ENCODE peak calls at places on chromosomes 1 and 21, in eight cellular contexts. One of them, this sample, is unnamed.

GRCh38 chr1:118084400-118084799 is 100.6 kb downstream of the SPAG17 start:
- DNase-seq in heart left ventricle: no peak
- DNase-seq in putamen: no peak
- DNase-seq in activated T-cell treated with anti-CD3 and anti-CD28 coated beads, Interleukin-2, amount 50 U/mL, for 72 hours: no peak
- DNase-seq in activated naive CD4-positive, alpha-beta T cell: no peak
- DNase-seq in mammary epithelial cell: no peak
- DNase-seq in AG09319: no peak
- DNase-seq in body of pancreas: no peak
- DNase-seq in this sample: no peak

GRCh38 chr1:56409112-56409691 is 170.2 kb downstream of the PLPP3 start:
- DNase-seq in heart left ventricle: no peak
- DNase-seq in putamen: no peak
- DNase-seq in activated T-cell treated with anti-CD3 and anti-CD28 coated beads, Interleukin-2, amount 50 U/mL, for 72 hours: peak
- DNase-seq in activated naive CD4-positive, alpha-beta T cell: no peak
- DNase-seq in mammary epithelial cell: peak
- DNase-seq in AG09319: no peak
- DNase-seq in body of pancreas: peak
- DNase-seq in this sample: no peak

GRCh38 chr1:157490337-157491165 is 61.8 kb downstream of the FCRL5 start:
- DNase-seq in heart left ventricle: peak
- DNase-seq in putamen: no peak
- DNase-seq in activated T-cell treated with anti-CD3 and anti-CD28 coated beads, Interleukin-2, amount 50 U/mL, for 72 hours: peak
- DNase-seq in activated naive CD4-positive, alpha-beta T cell: peak
- DNase-seq in mammary epithelial cell: peak
- DNase-seq in AG09319: peak
- DNase-seq in body of pancreas: peak
- DNase-seq in this sample: no peak

GRCh38 chr1:107016376-107016978 is 40.0 kb upstream of the PRMT6 start:
- DNase-seq in heart left ventricle: no peak
- DNase-seq in putamen: no peak
- DNase-seq in activated T-cell treated with anti-CD3 and anti-CD28 coated beads, Interleukin-2, amount 50 U/mL, for 72 hours: no peak
- DNase-seq in activated naive CD4-positive, alpha-beta T cell: no peak
- DNase-seq in mammary epithelial cell: no peak
- DNase-seq in AG09319: no peak
- DNase-seq in body of pancreas: no peak
- DNase-seq in this sample: no peak

GRCh38 chr1:38151399-38151798 is 104.8 kb upstream of the POU3F1 start:
- DNase-seq in heart left ventricle: no peak
- DNase-seq in putamen: no peak
- DNase-seq in activated T-cell treated with anti-CD3 and anti-CD28 coated beads, Interleukin-2, amount 50 U/mL, for 72 hours: no peak
- DNase-seq in activated naive CD4-positive, alpha-beta T cell: no peak
- DNase-seq in mammary epithelial cell: no peak
- DNase-seq in AG09319: no peak
- DNase-seq in body of pancreas: no peak
- DNase-seq in this sample: no peak

GRCh38 chr1:44696789-44697188 is 22.3 kb downstream of the ARMH1 start:
- DNase-seq in heart left ventricle: no peak
- DNase-seq in putamen: no peak
- DNase-seq in activated T-cell treated with anti-CD3 and anti-CD28 coated beads, Interleukin-2, amount 50 U/mL, for 72 hours: peak
- DNase-seq in activated naive CD4-positive, alpha-beta T cell: peak
- DNase-seq in mammary epithelial cell: no peak
- DNase-seq in AG09319: no peak
- DNase-seq in body of pancreas: no peak
- DNase-seq in this sample: no peak

GRCh38 chr1:20640183-20640597 is 6.9 kb downstream of the PINK1 start:
- DNase-seq in heart left ventricle: no peak
- DNase-seq in putamen: no peak
- DNase-seq in activated T-cell treated with anti-CD3 and anti-CD28 coated beads, Interleukin-2, amount 50 U/mL, for 72 hours: peak
- DNase-seq in activated naive CD4-positive, alpha-beta T cell: peak
- DNase-seq in mammary epithelial cell: peak
- DNase-seq in AG09319: no peak
- DNase-seq in body of pancreas: peak
- DNase-seq in this sample: peak

GRCh38 chr1:93288558-93288957 is 57.1 kb upstream of the DR1 start:
- DNase-seq in heart left ventricle: no peak
- DNase-seq in putamen: no peak
- DNase-seq in activated T-cell treated with anti-CD3 and anti-CD28 coated beads, Interleukin-2, amount 50 U/mL, for 72 hours: no peak
- DNase-seq in activated naive CD4-positive, alpha-beta T cell: no peak
- DNase-seq in mammary epithelial cell: no peak
- DNase-seq in AG09319: no peak
- DNase-seq in body of pancreas: no peak
- DNase-seq in this sample: no peak

GRCh38 chr1:59083946-59084865 is 212.7 kb upstream of the FGGY start:
- DNase-seq in heart left ventricle: peak
- DNase-seq in putamen: no peak
- DNase-seq in activated T-cell treated with anti-CD3 and anti-CD28 coated beads, Interleukin-2, amount 50 U/mL, for 72 hours: no peak
- DNase-seq in activated naive CD4-positive, alpha-beta T cell: no peak
- DNase-seq in mammary epithelial cell: peak
- DNase-seq in AG09319: no peak
- DNase-seq in body of pancreas: peak
- DNase-seq in this sample: no peak

GRCh38 chr1:219126267-219126862 is 47.3 kb upstream of the LYPLAL1 start:
- DNase-seq in heart left ventricle: no peak
- DNase-seq in putamen: no peak
- DNase-seq in activated T-cell treated with anti-CD3 and anti-CD28 coated beads, Interleukin-2, amount 50 U/mL, for 72 hours: no peak
- DNase-seq in activated naive CD4-positive, alpha-beta T cell: no peak
- DNase-seq in mammary epithelial cell: no peak
- DNase-seq in AG09319: no peak
- DNase-seq in body of pancreas: no peak
- DNase-seq in this sample: no peak

GRCh38 chr1:206685256-206685748 is 597 bp downstream of the MAPKAPK2 start:
- DNase-seq in heart left ventricle: no peak
- DNase-seq in putamen: no peak
- DNase-seq in activated T-cell treated with anti-CD3 and anti-CD28 coated beads, Interleukin-2, amount 50 U/mL, for 72 hours: peak
- DNase-seq in activated naive CD4-positive, alpha-beta T cell: no peak
- DNase-seq in mammary epithelial cell: no peak
- DNase-seq in AG09319: no peak
- DNase-seq in body of pancreas: peak
- DNase-seq in this sample: no peak

GRCh38 chr1:13682443-13682842 is 17.5 kb upstream of the PRDM2 start:
- DNase-seq in heart left ventricle: no peak
- DNase-seq in putamen: no peak
- DNase-seq in activated T-cell treated with anti-CD3 and anti-CD28 coated beads, Interleukin-2, amount 50 U/mL, for 72 hours: no peak
- DNase-seq in activated naive CD4-positive, alpha-beta T cell: no peak
- DNase-seq in mammary epithelial cell: no peak
- DNase-seq in AG09319: no peak
- DNase-seq in body of pancreas: no peak
- DNase-seq in this sample: no peak

GRCh38 chr1:201397675-201398074 is 1.4 kb downstream of the LAD1 start:
- DNase-seq in heart left ventricle: no peak
- DNase-seq in putamen: no peak
- DNase-seq in activated T-cell treated with anti-CD3 and anti-CD28 coated beads, Interleukin-2, amount 50 U/mL, for 72 hours: no peak
- DNase-seq in activated naive CD4-positive, alpha-beta T cell: no peak
- DNase-seq in mammary epithelial cell: peak
- DNase-seq in AG09319: no peak
- DNase-seq in body of pancreas: peak
- DNase-seq in this sample: no peak

GRCh38 chr1:5575396-5576110 is 416.7 kb downstream of the NPHP4 start:
- DNase-seq in heart left ventricle: no peak
- DNase-seq in putamen: no peak
- DNase-seq in activated T-cell treated with anti-CD3 and anti-CD28 coated beads, Interleukin-2, amount 50 U/mL, for 72 hours: no peak
- DNase-seq in activated naive CD4-positive, alpha-beta T cell: no peak
- DNase-seq in mammary epithelial cell: no peak
- DNase-seq in AG09319: no peak
- DNase-seq in body of pancreas: no peak
- DNase-seq in this sample: no peak

GRCh38 chr1:93749894-93750301 is 68.3 kb upstream of the BCAR3 start:
- DNase-seq in heart left ventricle: no peak
- DNase-seq in putamen: no peak
- DNase-seq in activated T-cell treated with anti-CD3 and anti-CD28 coated beads, Interleukin-2, amount 50 U/mL, for 72 hours: no peak
- DNase-seq in activated naive CD4-positive, alpha-beta T cell: no peak
- DNase-seq in mammary epithelial cell: no peak
- DNase-seq in AG09319: no peak
- DNase-seq in body of pancreas: no peak
- DNase-seq in this sample: no peak

GRCh38 chr21:45833437-45833836 is 148.1 kb upstream of the COL6A1 start:
- DNase-seq in heart left ventricle: peak
- DNase-seq in putamen: peak
- DNase-seq in activated T-cell treated with anti-CD3 and anti-CD28 coated beads, Interleukin-2, amount 50 U/mL, for 72 hours: no peak
- DNase-seq in activated naive CD4-positive, alpha-beta T cell: no peak
- DNase-seq in mammary epithelial cell: no peak
- DNase-seq in AG09319: no peak
- DNase-seq in body of pancreas: no peak
- DNase-seq in this sample: no peak

GRCh38 chr1:110746644-110747259 is 72.0 kb upstream of the KCNA3 start:
- DNase-seq in heart left ventricle: peak
- DNase-seq in putamen: no peak
- DNase-seq in activated T-cell treated with anti-CD3 and anti-CD28 coated beads, Interleukin-2, amount 50 U/mL, for 72 hours: peak
- DNase-seq in activated naive CD4-positive, alpha-beta T cell: peak
- DNase-seq in mammary epithelial cell: peak
- DNase-seq in AG09319: no peak
- DNase-seq in body of pancreas: peak
- DNase-seq in this sample: no peak

GRCh38 chr1:179743679-179744400 is 749 bp downstream of the FAM163A start:
- DNase-seq in heart left ventricle: no peak
- DNase-seq in putamen: no peak
- DNase-seq in activated T-cell treated with anti-CD3 and anti-CD28 coated beads, Interleukin-2, amount 50 U/mL, for 72 hours: no peak
- DNase-seq in activated naive CD4-positive, alpha-beta T cell: no peak
- DNase-seq in mammary epithelial cell: no peak
- DNase-seq in AG09319: no peak
- DNase-seq in body of pancreas: no peak
- DNase-seq in this sample: no peak

GRCh38 chr1:54229281-54229891 is 29.4 kb downstream of the MRPL37 start:
- DNase-seq in heart left ventricle: no peak
- DNase-seq in putamen: no peak
- DNase-seq in activated T-cell treated with anti-CD3 and anti-CD28 coated beads, Interleukin-2, amount 50 U/mL, for 72 hours: peak
- DNase-seq in activated naive CD4-positive, alpha-beta T cell: no peak
- DNase-seq in mammary epithelial cell: peak
- DNase-seq in AG09319: no peak
- DNase-seq in body of pancreas: peak
- DNase-seq in this sample: no peak

GRCh38 chr1:187617776-187618175 is 789.0 kb downstream of the PLA2G4A start:
- DNase-seq in heart left ventricle: no peak
- DNase-seq in putamen: no peak
- DNase-seq in activated T-cell treated with anti-CD3 and anti-CD28 coated beads, Interleukin-2, amount 50 U/mL, for 72 hours: no peak
- DNase-seq in activated naive CD4-positive, alpha-beta T cell: no peak
- DNase-seq in mammary epithelial cell: no peak
- DNase-seq in AG09319: no peak
- DNase-seq in body of pancreas: no peak
- DNase-seq in this sample: no peak

GRCh38 chr21:45880097-45881068 is 101.2 kb upstream of the COL6A1 start:
- DNase-seq in heart left ventricle: peak
- DNase-seq in putamen: peak
- DNase-seq in activated T-cell treated with anti-CD3 and anti-CD28 coated beads, Interleukin-2, amount 50 U/mL, for 72 hours: peak
- DNase-seq in activated naive CD4-positive, alpha-beta T cell: peak
- DNase-seq in mammary epithelial cell: peak
- DNase-seq in AG09319: no peak
- DNase-seq in body of pancreas: peak
- DNase-seq in this sample: no peak

GRCh38 chr1:5995871-5996630 is 3.8 kb upstream of the NPHP4 start:
- DNase-seq in heart left ventricle: no peak
- DNase-seq in putamen: no peak
- DNase-seq in activated T-cell treated with anti-CD3 and anti-CD28 coated beads, Interleukin-2, amount 50 U/mL, for 72 hours: no peak
- DNase-seq in activated naive CD4-positive, alpha-beta T cell: no peak
- DNase-seq in mammary epithelial cell: no peak
- DNase-seq in AG09319: no peak
- DNase-seq in body of pancreas: no peak
- DNase-seq in this sample: no peak

GRCh38 chr1:154791292-154792278 is 78.5 kb downstream of the KCNN3 start:
- DNase-seq in heart left ventricle: no peak
- DNase-seq in putamen: no peak
- DNase-seq in activated T-cell treated with anti-CD3 and anti-CD28 coated beads, Interleukin-2, amount 50 U/mL, for 72 hours: peak
- DNase-seq in activated naive CD4-positive, alpha-beta T cell: peak
- DNase-seq in mammary epithelial cell: peak
- DNase-seq in AG09319: no peak
- DNase-seq in body of pancreas: no peak
- DNase-seq in this sample: no peak

GRCh38 chr1:208929575-208929974 is 653.9 kb upstream of the CAMK1G start:
- DNase-seq in heart left ventricle: no peak
- DNase-seq in putamen: no peak
- DNase-seq in activated T-cell treated with anti-CD3 and anti-CD28 coated beads, Interleukin-2, amount 50 U/mL, for 72 hours: no peak
- DNase-seq in activated naive CD4-positive, alpha-beta T cell: no peak
- DNase-seq in mammary epithelial cell: peak
- DNase-seq in AG09319: no peak
- DNase-seq in body of pancreas: no peak
- DNase-seq in this sample: no peak

GRCh38 chr21:42373181-42373907 is 7.0 kb upstream of the TFF1 start:
- DNase-seq in heart left ventricle: no peak
- DNase-seq in putamen: no peak
- DNase-seq in activated T-cell treated with anti-CD3 and anti-CD28 coated beads, Interleukin-2, amount 50 U/mL, for 72 hours: peak
- DNase-seq in activated naive CD4-positive, alpha-beta T cell: no peak
- DNase-seq in mammary epithelial cell: no peak
- DNase-seq in AG09319: no peak
- DNase-seq in body of pancreas: no peak
- DNase-seq in this sample: no peak

GRCh38 chr21:16377857-16378256 is 648.1 kb downstream of the USP25 start:
- DNase-seq in heart left ventricle: no peak
- DNase-seq in putamen: no peak
- DNase-seq in activated T-cell treated with anti-CD3 and anti-CD28 coated beads, Interleukin-2, amount 50 U/mL, for 72 hours: no peak
- DNase-seq in activated naive CD4-positive, alpha-beta T cell: no peak
- DNase-seq in mammary epithelial cell: no peak
- DNase-seq in AG09319: no peak
- DNase-seq in body of pancreas: no peak
- DNase-seq in this sample: no peak

GRCh38 chr1:68128157-68128556 is 77.7 kb upstream of the DIRAS3 start:
- DNase-seq in heart left ventricle: no peak
- DNase-seq in putamen: no peak
- DNase-seq in activated T-cell treated with anti-CD3 and anti-CD28 coated beads, Interleukin-2, amount 50 U/mL, for 72 hours: no peak
- DNase-seq in activated naive CD4-positive, alpha-beta T cell: no peak
- DNase-seq in mammary epithelial cell: peak
- DNase-seq in AG09319: no peak
- DNase-seq in body of pancreas: no peak
- DNase-seq in this sample: no peak

GRCh38 chr1:77825356-77825709 is 45.9 kb downstream of the MIGA1 start:
- DNase-seq in heart left ventricle: no peak
- DNase-seq in putamen: peak
- DNase-seq in activated T-cell treated with anti-CD3 and anti-CD28 coated beads, Interleukin-2, amount 50 U/mL, for 72 hours: peak
- DNase-seq in activated naive CD4-positive, alpha-beta T cell: no peak
- DNase-seq in mammary epithelial cell: peak
- DNase-seq in AG09319: no peak
- DNase-seq in body of pancreas: peak
- DNase-seq in this sample: no peak

GRCh38 chr1:91885716-91886506 is at the start of gene TGFBR3:
- DNase-seq in heart left ventricle: peak
- DNase-seq in putamen: peak
- DNase-seq in activated T-cell treated with anti-CD3 and anti-CD28 coated beads, Interleukin-2, amount 50 U/mL, for 72 hours: peak
- DNase-seq in activated naive CD4-positive, alpha-beta T cell: peak
- DNase-seq in mammary epithelial cell: peak
- DNase-seq in AG09319: peak
- DNase-seq in body of pancreas: peak
- DNase-seq in this sample: no peak

GRCh38 chr1:54980528-54981241 is at the start of gene TMEM61:
- DNase-seq in heart left ventricle: no peak
- DNase-seq in putamen: no peak
- DNase-seq in activated T-cell treated with anti-CD3 and anti-CD28 coated beads, Interleukin-2, amount 50 U/mL, for 72 hours: no peak
- DNase-seq in activated naive CD4-positive, alpha-beta T cell: no peak
- DNase-seq in mammary epithelial cell: peak
- DNase-seq in AG09319: no peak
- DNase-seq in body of pancreas: peak
- DNase-seq in this sample: no peak

GRCh38 chr21:28487455-28488070 is 505.1 kb downstream of the LTN1 start:
- DNase-seq in heart left ventricle: no peak
- DNase-seq in putamen: no peak
- DNase-seq in activated T-cell treated with anti-CD3 and anti-CD28 coated beads, Interleukin-2, amount 50 U/mL, for 72 hours: no peak
- DNase-seq in activated naive CD4-positive, alpha-beta T cell: no peak
- DNase-seq in mammary epithelial cell: no peak
- DNase-seq in AG09319: no peak
- DNase-seq in body of pancreas: no peak
- DNase-seq in this sample: no peak

GRCh38 chr21:15406791-15407190 is 323.0 kb upstream of the USP25 start:
- DNase-seq in heart left ventricle: no peak
- DNase-seq in putamen: no peak
- DNase-seq in activated T-cell treated with anti-CD3 and anti-CD28 coated beads, Interleukin-2, amount 50 U/mL, for 72 hours: no peak
- DNase-seq in activated naive CD4-positive, alpha-beta T cell: no peak
- DNase-seq in mammary epithelial cell: peak
- DNase-seq in AG09319: no peak
- DNase-seq in body of pancreas: peak
- DNase-seq in this sample: no peak

GRCh38 chr1:63713627-63714481 is 60.0 kb upstream of the ROR1 start:
- DNase-seq in heart left ventricle: peak
- DNase-seq in putamen: no peak
- DNase-seq in activated T-cell treated with anti-CD3 and anti-CD28 coated beads, Interleukin-2, amount 50 U/mL, for 72 hours: no peak
- DNase-seq in activated naive CD4-positive, alpha-beta T cell: no peak
- DNase-seq in mammary epithelial cell: peak
- DNase-seq in AG09319: peak
- DNase-seq in body of pancreas: no peak
- DNase-seq in this sample: no peak

GRCh38 chr1:41380979-41381690 is 19.9 kb downstream of the FOXO6 start:
- DNase-seq in heart left ventricle: no peak
- DNase-seq in putamen: peak
- DNase-seq in activated T-cell treated with anti-CD3 and anti-CD28 coated beads, Interleukin-2, amount 50 U/mL, for 72 hours: no peak
- DNase-seq in activated naive CD4-positive, alpha-beta T cell: no peak
- DNase-seq in mammary epithelial cell: no peak
- DNase-seq in AG09319: no peak
- DNase-seq in body of pancreas: peak
- DNase-seq in this sample: no peak

This sample was measured in cerebellar nuclear complex.